ENCODE peak calls at places on chromosomes 7 and 10, in seven cellular contexts. J, C, D, F, B, V and G are unnamed samples.

GRCh38 chr7:124662372-124662771 is 103.2 kb downstream of the GPR37 start:
- DNase-seq in V (no peak), F (no peak), C (no peak), B (no peak), D (no peak), J (no peak), G (no peak)

GRCh38 chr10:102673235-102673634 is 29.0 kb downstream of the TRIM8 start:
- DNase-seq in J (peak; percentile 63), D (no peak), V (no peak), C (no peak), F (no peak), B (no peak), G (no peak)

GRCh38 chr7:44066494-44067063 is 1.2 kb upstream of the PGAM2 start:
- DNase-seq in C (no peak), F (no peak), V (peak; percentile 27), J (no peak), B (no peak), D (no peak), G (no peak)

GRCh38 chr10:70277396-70278030 is 6.3 kb downstream of the NPFFR1 start:
- DNase-seq in J (no peak), B (no peak), D (no peak), V (no peak), C (no peak), F (no peak), G (no peak)

GRCh38 chr7:128137096-128137655 is 103.9 kb upstream of the LEP start:
- DNase-seq in J (no peak), V (peak; percentile 18), D (no peak), F (peak; percentile 34), B (peak; percentile 58), C (no peak), G (no peak)

GRCh38 chr7:130902755-130903357 is 168.8 kb upstream of the KLF14 start:
- DNase-seq in F (no peak), B (peak; percentile 23), C (no peak), J (no peak), V (no peak), D (no peak), G (no peak)

GRCh38 chr10:63156236-63156635 is 23.1 kb downstream of the NRBF2 start:
- DNase-seq in F (no peak), D (no peak), C (no peak), B (no peak), J (no peak), V (no peak), G (no peak)

GRCh38 chr7:91913612-91914011 is 27.1 kb upstream of the AKAP9 start:
- DNase-seq in B (peak; percentile 52), C (no peak), V (no peak), F (no peak), D (no peak), J (no peak), G (no peak)

GRCh38 chr7:73612598-73613269 is 11.6 kb downstream of the MLXIPL start:
- DNase-seq in D (no peak), B (peak; percentile 29), J (peak; percentile 91), C (no peak), F (no peak), V (peak; percentile 26), G (no peak)

GRCh38 chr10:31677198-31678138 is 251.2 kb downstream of the ARHGAP12 start:
- DNase-seq in D (no peak), V (no peak), B (no peak), J (peak; percentile 80), C (no peak), F (no peak), G (no peak)

GRCh38 chr7:139644191-139644590 is 120.7 kb downstream of the CLEC2L start:
- DNase-seq in B (no peak), J (no peak), F (no peak), D (no peak), C (no peak), V (peak; percentile 70), G (no peak)

DNA sequence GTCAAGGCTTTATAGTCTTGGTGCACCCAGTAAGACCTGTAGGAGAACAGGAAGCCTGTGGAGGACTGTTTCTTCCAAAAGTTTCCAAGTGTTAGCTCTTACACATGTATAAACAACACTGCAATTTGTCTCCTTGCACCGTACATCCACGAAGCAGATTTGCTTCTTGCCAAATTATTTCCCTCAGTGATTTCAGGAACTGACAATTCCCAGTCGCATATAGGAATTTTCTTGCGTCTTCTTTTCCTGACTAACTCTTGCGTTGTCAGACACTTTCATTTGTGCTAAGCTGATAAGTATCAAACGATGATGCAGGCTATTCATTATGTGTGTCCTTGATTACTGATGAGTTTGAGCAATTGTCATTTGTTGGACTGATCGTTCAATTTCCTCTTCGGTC is 182.1 kb downstream of the PKD1L1 start:
- DNase-seq in V (no peak), J (no peak), B (no peak), C (no peak), F (no peak), D (no peak), G (no peak)
- TF ChIP-seq CTCF in V (no peak), J (no peak), B (no peak), C (no peak), F (no peak), D (no peak), G (no peak)

GRCh38 chr10:86645111-86645445 is 9.3 kb upstream of the OPN4 start:
- DNase-seq in V (no peak), C (no peak), F (no peak), D (no peak), B (no peak), J (peak; percentile 37), G (no peak)

GRCh38 chr10:86646532-86646931 is 7.8 kb upstream of the OPN4 start:
- DNase-seq in F (no peak), B (no peak), C (no peak), D (no peak), V (no peak), J (peak; percentile 39), G (no peak)

GRCh38 chr10:86642499-86642898 is 11.8 kb upstream of the OPN4 start:
- DNase-seq in J (no peak), C (no peak), V (no peak), F (peak; percentile 68), B (peak; percentile 64), D (no peak), G (no peak)

GRCh38 chr10:86644412-86645110 is 9.8 kb upstream of the OPN4 start:
- DNase-seq in F (no peak), D (peak; percentile 42), V (peak; percentile 39), J (peak; percentile 71), C (no peak), B (peak; percentile 27), G (no peak)

GRCh38 chr10:86642021-86642420 is 12.3 kb upstream of the OPN4 start:
- DNase-seq in D (no peak), V (no peak), F (no peak), B (no peak), J (no peak), C (no peak), G (no peak)
- TF ChIP-seq CTCF in D (no peak), V (no peak), F (no peak), B (no peak), J (no peak), C (no peak), G (no peak)

GRCh38 chr10:683448-684071 is 5.9 kb downstream of the DIP2C start:
- DNase-seq in C (peak; percentile 88), F (peak; percentile 43), D (no peak), B (peak; percentile 99), J (no peak), V (no peak), G (no peak)
- TF ChIP-seq CTCF in C (peak; percentile 33), F (no peak), D (no peak), B (peak; percentile 39), J (no peak), V (no peak), G (no peak)

GRCh38 chr10:6342091-6342490 is 139.4 kb downstream of the PFKFB3 start:
- DNase-seq in F (no peak), J (no peak), C (no peak), V (no peak), D (no peak), B (no peak), G (no peak)

GRCh38 chr10:6346621-6347020 is 143.9 kb downstream of the PFKFB3 start:
- DNase-seq in D (no peak), J (no peak), V (no peak), B (no peak), F (no peak), C (no peak), G (no peak)

GRCh38 chr10:6345404-6345803 is 142.7 kb downstream of the PFKFB3 start:
- DNase-seq in J (no peak), C (no peak), V (no peak), B (no peak), D (no peak), F (no peak), G (no peak)

GRCh38 chr10:6339891-6340290 is 137.2 kb downstream of the PFKFB3 start:
- DNase-seq in D (no peak), J (no peak), V (no peak), F (no peak), B (no peak), C (no peak), G (no peak)

DNA sequence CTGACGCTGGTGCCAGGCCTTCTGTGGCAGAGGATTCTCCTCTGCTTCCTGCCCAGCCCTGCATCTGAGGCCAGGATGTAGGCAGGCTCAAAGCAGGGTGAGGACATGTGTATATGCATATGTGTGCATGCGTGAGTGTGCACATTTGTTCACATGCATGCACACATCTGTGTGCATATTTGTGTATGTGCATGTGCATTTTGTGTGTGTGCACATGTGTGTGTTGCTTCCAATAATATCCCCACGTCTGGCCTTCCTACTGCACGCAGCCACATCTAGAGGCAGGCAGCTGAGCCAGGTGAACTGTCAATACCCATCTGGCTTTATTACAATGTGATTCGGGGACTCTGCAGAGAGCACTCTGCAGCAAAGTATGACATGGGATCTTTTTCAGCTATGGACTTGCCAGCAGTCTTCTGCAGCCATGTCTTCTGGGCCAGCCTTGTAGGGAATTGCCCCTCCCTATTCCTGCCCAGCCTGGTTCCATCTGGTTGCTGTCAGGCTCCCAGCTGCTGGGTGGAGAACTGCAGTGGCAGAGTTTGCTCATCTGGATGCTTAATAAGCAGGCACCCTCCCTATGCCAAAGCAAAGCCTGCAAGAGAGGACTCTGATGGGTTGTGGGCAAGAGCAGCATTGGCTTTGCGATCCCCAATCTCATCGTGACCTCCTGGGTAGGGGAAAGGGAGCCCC is 140.7 kb downstream of the PFKFB3 start:
- DNase-seq in J (no peak), D (no peak), B (no peak), V (no peak), C (no peak), F (no peak), G (no peak)
- TF ChIP-seq CTCF in J (no peak), D (no peak), B (no peak), V (no peak), C (no peak), F (no peak), G (no peak)

GRCh38 chr10:92184977-92185376 is 105.9 kb downstream of the CPEB3 start:
- DNase-seq in C (no peak), V (no peak), D (no peak), J (no peak), B (no peak), F (no peak), G (no peak)

GRCh38 chr10:92183199-92183598 is 107.7 kb downstream of the CPEB3 start:
- DNase-seq in C (no peak), V (no peak), J (no peak), B (no peak), F (no peak), D (no peak), G (no peak)

GRCh38 chr10:92177546-92177945 is 113.3 kb downstream of the CPEB3 start:
- DNase-seq in J (no peak), F (no peak), V (no peak), D (no peak), C (no peak), B (peak; percentile 2), G (no peak)

GRCh38 chr10:92180326-92180881 is 110.5 kb downstream of the CPEB3 start:
- DNase-seq in J (no peak), C (no peak), B (no peak), V (no peak), D (no peak), F (no peak), G (no peak)

GRCh38 chr10:92181575-92181974 is 109.3 kb downstream of the CPEB3 start:
- DNase-seq in V (no peak), B (no peak), D (no peak), C (no peak), J (no peak), F (peak; percentile 12), G (no peak)
- TF ChIP-seq CTCF in V (no peak), B (peak; percentile 14), D (no peak), C (peak; percentile 38), J (peak; percentile 71), F (no peak), G (peak; percentile 65)